ENCODE peak calls at places on chromosomes 16 and 17, in six cellular contexts. B is NCI-H345; R is stimulated activated CD8-positive, alpha-beta memory T cell treated with anti-CD3 and anti-CD28 coated beads, Interleukin-2, amount 100 ng/mL, for 48 hours; W is hepatocyte; N is kidney; L is fibroblast of the conjunctiva. F is an unnamed sample.

GRCh38 chr17:6508519-6509294 is 47.6 kb downstream of the PITPNM3 start:
- DNase-seq in B (no peak), R (no peak), W (no peak), N (peak), L (no peak), F (no peak)

GRCh38 chr17:43702636-43703035 is 40.9 kb upstream of the MEOX1 start:
- DNase-seq in B (peak), R (no peak), W (no peak), N (no peak), L (no peak), F (no peak)

GRCh38 chr16:1276580-1276878 is 20.7 kb downstream of the TPSD1 start:
- DNase-seq in B (no peak), R (no peak), W (no peak), N (no peak), L (no peak), F (no peak)

GRCh38 chr16:84947996-84948854 is 63.1 kb downstream of the ZDHHC7 start:
- DNase-seq in B (no peak), R (no peak), W (no peak), N (no peak), L (no peak), F (no peak)

GRCh38 chr17:38322156-38322779 is 21.5 kb downstream of the GPR179 start:
- DNase-seq in B (peak), R (peak), W (peak), N (no peak), L (peak), F (no peak)

GRCh38 chr17:74213897-74214386 is 571 bp downstream of the TTYH2 start:
- DNase-seq in B (no peak), R (no peak), W (no peak), N (no peak), L (no peak), F (no peak)

GRCh38 chr17:49995055-49995738 is at the start of gene DLX3:
- DNase-seq in B (peak), R (no peak), W (peak), N (peak), L (peak), F (peak)

GRCh38 chr16:24701521-24701951 is 27.9 kb upstream of the TNRC6A start:
- DNase-seq in B (no peak), R (no peak), W (no peak), N (peak), L (peak), F (no peak)

GRCh38 chr16:65032397-65032796 is 89.5 kb downstream of the CDH11 start:
- DNase-seq in B (no peak), R (no peak), W (no peak), N (no peak), L (no peak), F (peak)

GRCh38 chr17:57567278-57567677 is 177.8 kb downstream of the CCDC182 start:
- DNase-seq in B (peak), R (no peak), W (no peak), N (no peak), L (no peak), F (no peak)

GRCh38 chr16:11514283-11514682 is 72.4 kb downstream of the LITAF start:
- DNase-seq in B (no peak), R (no peak), W (no peak), N (no peak), L (no peak), F (no peak)

GRCh38 chr16:68658258-68658973 is 13.3 kb downstream of the CDH3 start:
- DNase-seq in B (no peak), R (no peak), W (peak), N (no peak), L (peak), F (peak)

GRCh38 chr17:46978489-46979022 is 497 bp downstream of the RPRML start:
- DNase-seq in B (no peak), R (no peak), W (no peak), N (peak), L (no peak), F (no peak)

GRCh38 chr16:12092347-12092882 is 115.9 kb downstream of the SNX29 start:
- DNase-seq in B (no peak), R (no peak), W (no peak), N (no peak), L (peak), F (peak)

GRCh38 chr17:27489045-27489715 is 32.9 kb downstream of the KSR1 start:
- DNase-seq in B (no peak), R (no peak), W (peak), N (peak), L (peak), F (no peak)

GRCh38 chr17:62627904-62628603 is 584 bp downstream of the MRC2 start:
- DNase-seq in B (no peak), R (peak), W (peak), N (peak), L (peak), F (no peak)

GRCh38 chr16:56336071-56336688 is 89.2 kb downstream of the AMFR start:
- DNase-seq in B (no peak), R (no peak), W (no peak), N (peak), L (no peak), F (no peak)

GRCh38 chr17:3943240-3943891 is 20.9 kb downstream of the ATP2A3 start:
- DNase-seq in B (no peak), R (no peak), W (no peak), N (no peak), L (no peak), F (no peak)

GRCh38 chr17:56979091-56979480 is 1.2 kb downstream of the SCPEP1 start:
- DNase-seq in B (no peak), R (no peak), W (no peak), N (no peak), L (no peak), F (no peak)

GRCh38 chr17:39099686-39100293 is 51.6 kb downstream of the PLXDC1 start:
- DNase-seq in B (no peak), R (no peak), W (peak), N (no peak), L (no peak), F (no peak)

GRCh38 chr17:47732399-47733046 is 513 bp upstream of the TBX21 start:
- DNase-seq in B (no peak), R (no peak), W (no peak), N (no peak), L (no peak), F (no peak)

GRCh38 chr17:29590979-29591736 is 1.7 kb upstream of the GIT1 start:
- DNase-seq in B (peak), R (no peak), W (peak), N (no peak), L (no peak), F (peak)

GRCh38 chr17:64698725-64699124 is 36.6 kb upstream of the SMURF2 start:
- DNase-seq in B (no peak), R (no peak), W (no peak), N (no peak), L (no peak), F (no peak)

GRCh38 chr17:44850612-44851011 is 2.9 kb downstream of the HIGD1B start:
- DNase-seq in B (no peak), R (no peak), W (no peak), N (no peak), L (no peak), F (no peak)

GRCh38 chr17:39750131-39751015 is 12.6 kb downstream of the GRB7 start:
- DNase-seq in B (no peak), R (no peak), W (no peak), N (no peak), L (no peak), F (no peak)

GRCh38 chr16:85033153-85033552 is 5.6 kb downstream of the KIAA0513 start:
- DNase-seq in B (no peak), R (no peak), W (no peak), N (no peak), L (no peak), F (no peak)

GRCh38 chr17:29250666-29251065 is 4.0 kb downstream of the CRYBA1 start:
- DNase-seq in B (no peak), R (no peak), W (no peak), N (no peak), L (no peak), F (no peak)

GRCh38 chr16:70788668-70789161 is 12.2 kb downstream of the VAC14 start:
- DNase-seq in B (no peak), R (no peak), W (no peak), N (no peak), L (peak), F (no peak)

GRCh38 chr17:39921323-39921722 is 2.9 kb upstream of the GSDMB start:
- DNase-seq in B (no peak), R (peak), W (no peak), N (peak), L (no peak), F (no peak)

GRCh38 chr16:49441366-49441780 is 67.8 kb downstream of the C16orf78 start:
- DNase-seq in B (no peak), R (peak), W (peak), N (no peak), L (no peak), F (no peak)

GRCh38 chr16:21722771-21723460 is 59.1 kb downstream of the OTOA start:
- DNase-seq in B (no peak), R (no peak), W (no peak), N (no peak), L (no peak), F (no peak)

F was measured in retinal pigment epithelial cell.